ENCODE peak calls at places on chromosomes 3 and 15, in eight cellular contexts. X is epithelial cell of prostate; A is dorsolateral prefrontal cortex; J is CD4-positive, CD25-positive, alpha-beta regulatory T cell; R is pancreas; C is heart left ventricle; W is psoas muscle; Z is body of pancreas. P is an unnamed sample.

GRCh38 chr3:27633224-27633545 is 88.9 kb downstream of the EOMES start:
- DNase-seq in X (no peak), A (no peak), J (no peak), R (no peak), C (peak), W (no peak), Z (no peak), P (no peak)

GRCh38 chr15:25733856-25734679 is 129.1 kb downstream of the ATP10A start:
- DNase-seq in X (no peak), A (no peak), J (no peak), R (no peak), C (no peak), W (no peak), Z (no peak), P (no peak)

GRCh38 chr3:29137601-29138000 is 143.3 kb upstream of the RBMS3 start:
- DNase-seq in X (peak), A (no peak), J (no peak), R (no peak), C (no peak), W (no peak), Z (no peak), P (no peak)

GRCh38 chr3:177208223-177208622 is 10.9 kb upstream of the TBL1XR1 start:
- DNase-seq in X (no peak), A (no peak), J (no peak), R (no peak), C (no peak), W (no peak), Z (no peak), P (no peak)

GRCh38 chr3:167575000-167575399 is 78.7 kb downstream of the WDR49 start:
- DNase-seq in X (no peak), A (peak), J (no peak), R (no peak), C (no peak), W (no peak), Z (no peak), P (no peak)

GRCh38 chr15:41971089-41971892 is 1.1 kb downstream of the EHD4 start:
- DNase-seq in X (no peak), A (no peak), J (peak), R (peak), C (peak), W (peak), Z (peak), P (no peak)

GRCh38 chr15:62822228-62822627 is 220.3 kb upstream of the TPM1 start:
- DNase-seq in X (no peak), A (no peak), J (no peak), R (no peak), C (no peak), W (no peak), Z (peak), P (no peak)

GRCh38 chr3:11438636-11439035 is 166.4 kb downstream of the ATG7 start:
- DNase-seq in X (no peak), A (no peak), J (no peak), R (no peak), C (no peak), W (no peak), Z (no peak), P (no peak)

GRCh38 chr3:177832862-177833261 is 635.6 kb upstream of the TBL1XR1 start:
- DNase-seq in X (no peak), A (no peak), J (no peak), R (no peak), C (no peak), W (no peak), Z (no peak), P (no peak)

GRCh38 chr15:36977620-36978610 is 122.4 kb downstream of the MEIS2 start:
- DNase-seq in X (no peak), A (no peak), J (no peak), R (no peak), C (no peak), W (no peak), Z (no peak), P (no peak)

GRCh38 chr3:184636774-184637316 is 75.0 kb downstream of the MAGEF1 start:
- DNase-seq in X (peak), A (no peak), J (no peak), R (no peak), C (no peak), W (peak), Z (no peak), P (no peak)

GRCh38 chr15:28081594-28081993 is 17.5 kb downstream of the OCA2 start:
- DNase-seq in X (no peak), A (no peak), J (no peak), R (no peak), C (no peak), W (no peak), Z (no peak), P (no peak)

GRCh38 chr3:196563721-196564225 is 4.6 kb downstream of the WDR53 start:
- DNase-seq in X (no peak), A (no peak), J (peak), R (no peak), C (no peak), W (no peak), Z (no peak), P (no peak)

GRCh38 chr3:13414040-13414729 is 5.9 kb downstream of the NUP210 start:
- DNase-seq in X (no peak), A (no peak), J (peak), R (no peak), C (peak), W (peak), Z (no peak), P (no peak)

GRCh38 chr3:73080201-73080966 is 18.9 kb downstream of the EBLN2 start:
- DNase-seq in X (no peak), A (no peak), J (no peak), R (no peak), C (no peak), W (no peak), Z (no peak), P (peak)

GRCh38 chr3:158802399-158803023 is 657 bp downstream of the MFSD1 start:
- DNase-seq in X (no peak), A (no peak), J (no peak), R (no peak), C (no peak), W (peak), Z (no peak), P (no peak)

GRCh38 chr3:160225181-160226025 is at the start of gene C3orf80:
- DNase-seq in X (no peak), A (peak), J (peak), R (peak), C (peak), W (peak), Z (peak), P (no peak)

GRCh38 chr3:94176886-94177285 is 114.0 kb downstream of the NSUN3 start:
- DNase-seq in X (no peak), A (no peak), J (no peak), R (no peak), C (no peak), W (no peak), Z (no peak), P (no peak)

GRCh38 chr3:137768361-137769320 is 4.5 kb downstream of the SOX14 start:
- DNase-seq in X (no peak), A (no peak), J (no peak), R (no peak), C (no peak), W (peak), Z (no peak), P (no peak)

GRCh38 chr15:39088186-39088585 is 492.7 kb upstream of the THBS1 start:
- DNase-seq in X (no peak), A (no peak), J (no peak), R (no peak), C (no peak), W (no peak), Z (no peak), P (no peak)

GRCh38 chr3:109268181-109268580 is 48.1 kb downstream of the DPPA2 start:
- DNase-seq in X (no peak), A (no peak), J (no peak), R (no peak), C (no peak), W (no peak), Z (no peak), P (no peak)

GRCh38 chr3:131174752-131175151 is 148.1 kb downstream of the NEK11 start:
- DNase-seq in X (peak), A (no peak), J (peak), R (no peak), C (no peak), W (no peak), Z (no peak), P (no peak)

GRCh38 chr3:66469220-66469640 is 31.6 kb downstream of the LRIG1 start:
- DNase-seq in X (no peak), A (no peak), J (no peak), R (no peak), C (no peak), W (no peak), Z (no peak), P (no peak)

GRCh38 chr3:98328933-98329332 is 24.7 kb upstream of the OR5K4 start:
- DNase-seq in X (no peak), A (no peak), J (no peak), R (no peak), C (no peak), W (peak), Z (no peak), P (no peak)
- H3K27ac ChIP-seq in X (no peak), A (no peak), J (no peak), R (no peak), C (no peak), W (no peak), Z (no peak), P (no peak)

GRCh38 chr3:32897202-32897601 is 54.2 kb upstream of the CCR4 start:
- DNase-seq in X (no peak), A (no peak), J (no peak), R (no peak), C (no peak), W (no peak), Z (no peak), P (no peak)
- H3K27ac ChIP-seq in X (no peak), A (no peak), J (no peak), R (no peak), C (no peak), W (no peak), Z (no peak), P (no peak)

DNA sequence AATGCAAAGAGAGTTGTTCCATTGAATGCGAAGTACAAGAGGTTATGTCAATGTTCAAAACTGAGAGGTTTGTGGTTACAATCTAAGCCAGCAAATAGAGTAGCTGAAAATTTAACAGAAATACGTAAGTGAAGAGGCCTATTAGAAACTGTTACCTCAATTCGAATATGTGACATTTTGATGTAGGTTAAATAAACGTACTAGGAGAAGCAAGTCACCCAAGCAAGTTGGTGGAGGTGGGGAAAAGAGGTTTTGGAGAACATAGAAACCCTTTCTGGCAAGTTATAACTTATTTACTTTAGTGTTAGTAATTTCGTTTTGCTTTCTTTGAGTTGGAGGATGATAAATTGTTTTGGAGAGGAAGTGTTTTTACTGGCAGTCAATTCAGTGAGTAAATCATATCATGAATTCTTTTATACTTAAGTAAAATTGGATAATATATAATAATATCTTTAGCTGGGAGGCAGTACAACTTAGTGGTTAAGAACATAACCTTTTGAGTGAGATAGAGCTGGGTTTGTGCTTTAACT is 91.2 kb upstream of the NAALADL2 start:
- DNase-seq in X (peak), A (no peak), J (no peak), R (no peak), C (no peak), W (no peak), Z (no peak), P (no peak)
- H3K27ac ChIP-seq in X (peak), A (no peak), J (no peak), R (peak), C (no peak), W (no peak), Z (no peak), P (no peak)

DNA sequence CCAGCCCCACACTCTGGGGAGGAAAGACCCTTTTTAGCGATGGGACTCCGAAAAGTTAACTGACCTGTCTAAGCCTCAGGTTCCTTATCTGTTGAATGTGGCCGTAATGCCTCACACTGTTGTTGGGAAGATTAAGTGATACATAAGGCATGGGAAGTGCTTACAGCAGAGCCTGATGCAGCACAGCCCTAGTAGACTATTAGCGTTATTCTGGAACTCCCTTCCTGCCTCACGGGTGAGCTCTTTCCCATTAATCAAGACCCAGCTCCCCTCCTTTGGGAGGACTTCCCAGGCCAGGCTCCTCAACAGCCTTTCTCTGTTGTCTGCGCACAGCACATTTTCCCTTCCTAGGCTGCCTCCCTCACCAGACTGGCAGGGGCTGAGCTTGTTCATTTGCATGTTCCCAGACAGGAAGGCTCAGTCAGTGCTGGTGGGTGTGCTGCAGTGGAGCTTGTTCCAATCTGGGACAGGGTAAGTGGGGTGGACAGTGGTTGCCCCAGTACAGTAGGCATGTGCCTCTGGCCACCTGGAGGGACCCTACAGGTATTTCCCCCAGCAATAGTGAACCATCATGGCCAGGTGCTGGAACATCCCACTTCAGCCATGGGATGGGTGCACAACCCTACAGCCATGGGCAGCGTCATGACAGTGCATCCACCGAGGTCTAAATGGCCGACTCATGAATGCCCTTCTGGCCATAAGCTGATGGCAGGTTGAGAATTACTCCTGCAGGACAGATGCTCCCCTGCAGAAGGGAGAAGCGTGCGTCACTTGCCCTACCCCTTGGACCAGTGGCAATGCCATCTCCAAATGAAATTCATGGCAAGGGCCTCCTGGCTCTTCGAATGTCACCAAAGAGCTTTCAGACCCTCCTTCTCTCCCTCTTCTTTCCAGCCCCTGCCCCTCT is 5.8 kb upstream of the PSTPIP1 start:
- DNase-seq in X (no peak), A (peak), J (no peak), R (no peak), C (peak), W (no peak), Z (no peak), P (no peak)
- H3K27ac ChIP-seq in X (no peak), A (no peak), J (no peak), R (no peak), C (no peak), W (no peak), Z (no peak), P (no peak)

DNA sequence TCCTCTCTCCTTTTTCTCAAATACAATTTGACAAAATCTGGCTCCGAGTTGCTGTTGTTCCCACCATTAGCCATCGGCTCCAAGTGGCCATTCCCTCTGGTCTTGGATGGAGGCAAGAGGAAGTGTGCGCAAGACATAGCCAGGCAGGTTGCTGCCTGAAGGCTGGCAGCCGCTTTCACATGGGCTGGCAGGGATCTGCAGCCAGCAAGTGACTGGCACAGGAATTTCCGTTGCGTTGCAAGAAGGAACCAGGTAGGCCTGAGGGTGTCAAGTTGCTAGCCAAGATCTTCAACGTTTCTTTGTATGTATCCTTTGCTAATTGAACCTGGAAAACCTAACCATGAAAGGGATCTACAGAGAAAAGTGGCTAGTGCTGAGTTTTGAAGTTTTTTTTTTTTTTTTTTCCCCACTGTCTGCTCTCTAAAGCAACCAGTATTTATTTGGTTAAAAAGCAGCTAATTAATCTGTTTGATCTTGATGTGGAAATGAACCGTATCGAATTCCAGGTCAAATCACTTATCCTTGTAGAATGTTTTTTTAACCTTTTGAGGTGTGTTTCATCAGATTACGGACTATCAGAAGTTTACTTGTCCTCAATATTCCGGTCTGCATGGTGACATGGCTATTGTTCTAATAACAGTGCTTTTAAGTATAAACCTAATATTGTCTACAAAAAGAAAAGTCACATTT is 117.1 kb downstream of the FNDC3B start:
- DNase-seq in X (peak), A (no peak), J (no peak), R (peak), C (peak), W (peak), Z (peak), P (no peak)
- H3K27ac ChIP-seq in X (peak), A (no peak), J (no peak), R (peak), C (no peak), W (peak), Z (no peak), P (no peak)

DNA sequence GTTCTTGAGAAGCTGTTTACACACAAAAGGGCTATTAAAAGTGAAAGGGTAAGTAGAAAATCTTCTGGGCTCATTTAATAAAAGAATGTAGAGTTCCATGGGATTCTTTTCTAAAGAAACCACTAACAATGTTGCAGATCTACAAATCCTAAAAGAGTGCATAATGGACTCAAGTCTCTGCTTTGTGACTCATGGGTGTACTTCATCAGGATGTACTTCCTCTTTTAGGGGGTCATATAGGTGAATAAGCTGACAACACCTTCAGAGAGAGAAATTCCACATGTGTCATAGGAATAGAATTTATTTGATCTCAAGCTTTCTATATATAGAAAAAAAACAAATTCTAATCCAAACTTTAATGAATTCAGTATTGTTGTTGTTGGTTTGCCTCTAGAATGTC is 355.5 kb downstream of the TIGIT start:
- DNase-seq in X (peak), A (no peak), J (no peak), R (no peak), C (no peak), W (no peak), Z (no peak), P (no peak)
- H3K27ac ChIP-seq in X (peak), A (no peak), J (no peak), R (no peak), C (no peak), W (no peak), Z (no peak), P (no peak)

DNA sequence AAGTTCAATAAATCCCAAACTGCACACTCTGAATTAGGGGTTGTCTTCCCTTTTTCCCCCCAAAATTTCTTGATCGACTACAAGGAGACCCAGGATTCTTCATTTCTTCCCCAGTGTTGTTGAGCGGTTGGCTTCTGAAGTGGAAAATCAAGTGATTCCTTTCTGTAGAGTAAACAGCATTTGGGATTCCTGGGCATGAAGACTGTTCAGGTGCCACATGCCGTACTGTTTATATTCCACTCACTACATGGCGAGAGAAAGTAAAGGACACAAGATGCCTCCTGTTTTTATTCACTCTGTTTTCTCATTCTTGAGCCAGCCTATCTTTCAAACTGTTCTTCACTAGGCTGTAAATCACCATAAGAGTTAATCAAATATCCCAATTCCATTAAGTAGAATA is 12.6 kb downstream of the FSTL1 start:
- DNase-seq in X (no peak), A (no peak), J (no peak), R (no peak), C (no peak), W (no peak), Z (no peak), P (no peak)
- H3K27ac ChIP-seq in X (peak), A (no peak), J (no peak), R (peak), C (peak), W (no peak), Z (no peak), P (no peak)

DNA sequence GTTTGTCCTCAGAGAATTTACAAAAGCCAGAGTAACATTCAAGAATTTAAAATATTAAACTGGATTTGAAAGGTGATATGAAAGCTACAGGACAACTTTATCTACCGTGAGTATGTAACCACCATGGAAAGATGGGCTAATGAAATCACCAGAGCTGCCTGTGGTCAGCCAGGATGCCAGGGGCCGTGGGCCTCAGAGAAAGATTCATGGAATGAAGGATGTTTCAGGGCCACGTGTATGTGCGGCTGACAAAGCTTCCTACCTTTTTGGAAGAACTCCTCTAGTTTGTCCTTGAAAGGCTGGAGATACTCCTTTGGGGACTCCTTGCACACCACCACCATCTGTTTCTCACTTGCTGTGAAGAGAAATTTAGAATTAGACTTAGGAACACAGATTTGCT is 138.9 kb downstream of the GREM1 start:
- DNase-seq in X (no peak), A (no peak), J (no peak), R (no peak), C (no peak), W (no peak), Z (no peak), P (no peak)
- H3K27ac ChIP-seq in X (peak), A (no peak), J (no peak), R (no peak), C (no peak), W (no peak), Z (no peak), P (no peak)

DNA sequence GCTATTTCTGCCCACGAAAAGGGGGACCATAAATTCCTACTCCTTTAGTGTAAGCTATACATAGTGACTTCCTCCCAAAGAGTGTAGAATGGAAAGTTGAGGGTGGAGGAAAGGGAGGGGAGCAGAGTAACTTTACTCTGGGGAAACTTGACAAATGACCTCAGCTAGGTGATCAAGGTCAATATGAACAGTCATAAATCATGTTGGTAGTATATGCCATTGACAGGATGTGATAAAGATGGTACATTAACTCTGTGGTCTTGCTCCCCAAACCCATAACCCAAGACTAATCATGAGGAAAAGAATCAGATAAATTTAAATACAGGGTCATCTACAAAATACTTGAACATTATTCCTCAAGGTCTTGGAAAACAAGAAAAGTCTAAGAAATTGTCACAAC is 18.6 kb downstream of the SETMAR start:
- DNase-seq in X (no peak), A (no peak), J (no peak), R (no peak), C (no peak), W (no peak), Z (no peak), P (no peak)
- H3K27ac ChIP-seq in X (no peak), A (no peak), J (no peak), R (no peak), C (no peak), W (no peak), Z (no peak), P (no peak)